ENCODE peak calls at places on chromosomes 13 and 19, in eight cellular contexts. U is heart left ventricle, X is sigmoid colon, O is esophagus squamous epithelium, N is tibial nerve, T is testis, E is upper lobe of left lung, V is Peyer's patch. Y is an unnamed sample. For H3K4me1, the result is how much of the 10 kb centered on the place peaks cover.

GRCh38 chr13:99307247-99307646 is at the start of gene GPR183:
- DNase-seq in U (no peak), X (no peak), O (no peak), N (no peak), T (no peak), E (no peak), V (no peak), Y (no peak)

GRCh38 chr13:35485451-35485850 is 9.0 kb upstream of the MAB21L1 start:
- DNase-seq in U (no peak), X (no peak), O (no peak), N (no peak), T (no peak), E (no peak), V (no peak), Y (no peak)

GRCh38 chr13:101649490-101650126 is 197.1 kb downstream of the ITGBL1 start:
- DNase-seq in U (no peak), X (no peak), O (no peak), N (no peak), T (no peak), E (no peak), V (no peak), Y (no peak)

GRCh38 chr13:87975035-87975434 is 303.9 kb downstream of the SLITRK5 start:
- DNase-seq in U (no peak), X (no peak), O (no peak), N (no peak), T (no peak), E (no peak), V (no peak), Y (no peak)

GRCh38 chr19:30649934-30650614 is 277.9 kb downstream of the ZNF536 start:
- DNase-seq in U (no peak), X (no peak), O (no peak), N (no peak), T (peak), E (no peak), V (no peak), Y (no peak)

GRCh38 chr13:24141333-24141910 is 19.1 kb upstream of the SPATA13 start:
- DNase-seq in U (no peak), X (no peak), O (no peak), N (no peak), T (no peak), E (no peak), V (no peak), Y (no peak)

GRCh38 chr13:23686948-23687347 is 116.7 kb downstream of the TNFRSF19 start:
- DNase-seq in U (no peak), X (no peak), O (no peak), N (no peak), T (no peak), E (no peak), V (no peak), Y (no peak)

GRCh38 chr19:4052993-4053422 is 13.7 kb downstream of the ZBTB7A start:
- DNase-seq in U (no peak), X (no peak), O (no peak), N (no peak), T (no peak), E (no peak), V (peak), Y (no peak)

GRCh38 chr13:74306496-74306895 is 172.3 kb upstream of the KLF12 start:
- DNase-seq in U (no peak), X (no peak), O (no peak), N (no peak), T (no peak), E (no peak), V (no peak), Y (no peak)

GRCh38 chr13:84607614-84608013 is 725.3 kb upstream of the SLITRK1 start:
- DNase-seq in U (no peak), X (no peak), O (no peak), N (no peak), T (peak), E (no peak), V (no peak), Y (no peak)

GRCh38 chr19:42140125-42140754 is 8.0 kb upstream of the POU2F2 start:
- DNase-seq in U (peak), X (no peak), O (no peak), N (no peak), T (peak), E (peak), V (peak), Y (no peak)

GRCh38 chr19:14035706-14036105 is 4.1 kb downstream of the IL27RA start:
- DNase-seq in U (no peak), X (no peak), O (no peak), N (no peak), T (no peak), E (no peak), V (no peak), Y (no peak)

GRCh38 chr13:113630296-113630695 is 27.7 kb downstream of the ATP4B start:
- DNase-seq in U (no peak), X (peak), O (no peak), N (no peak), T (no peak), E (no peak), V (no peak), Y (no peak)

GRCh38 chr19:39671739-39672363 is 16.1 kb downstream of the LGALS16 start:
- DNase-seq in U (no peak), X (no peak), O (no peak), N (no peak), T (peak), E (no peak), V (no peak), Y (peak)

GRCh38 chr19:42363614-42364346 is 26.3 kb downstream of the CNFN start:
- DNase-seq in U (no peak), X (no peak), O (no peak), N (no peak), T (no peak), E (no peak), V (peak), Y (no peak)

GRCh38 chr13:97282705-97283104 is 60.6 kb downstream of the MBNL2 start:
- DNase-seq in U (no peak), X (no peak), O (no peak), N (no peak), T (no peak), E (no peak), V (no peak), Y (no peak)

GRCh38 chr13:97286317-97287046 is 64.3 kb downstream of the MBNL2 start:
- DNase-seq in U (no peak), X (no peak), O (no peak), N (no peak), T (no peak), E (no peak), V (no peak), Y (no peak)

GRCh38 chr13:97285221-97285955 is 63.3 kb downstream of the MBNL2 start:
- DNase-seq in U (no peak), X (no peak), O (no peak), N (no peak), T (no peak), E (no peak), V (no peak), Y (no peak)

GRCh38 chr13:97284558-97284957 is 62.4 kb downstream of the MBNL2 start:
- DNase-seq in U (no peak), X (no peak), O (no peak), N (no peak), T (no peak), E (no peak), V (no peak), Y (no peak)

GRCh38 chr13:97283888-97284287 is 61.8 kb downstream of the MBNL2 start:
- DNase-seq in U (no peak), X (no peak), O (no peak), N (no peak), T (no peak), E (no peak), V (no peak), Y (no peak)
- H3K4me1 ChIP-seq in U (under half), X (half or more), O (under half), N (under half), T (under half), E (under half), V (under half), Y (half or more)

GRCh38 chr19:45494261-45494916 is 2.5 kb downstream of the RTN2 start:
- DNase-seq in U (no peak), X (no peak), O (no peak), N (no peak), T (no peak), E (no peak), V (no peak), Y (no peak)
- TF ChIP-seq POLR2A in U (no peak), X (no peak), O (no peak), N (no peak), T (no peak), E (no peak), V (no peak), Y (no peak)

DNA sequence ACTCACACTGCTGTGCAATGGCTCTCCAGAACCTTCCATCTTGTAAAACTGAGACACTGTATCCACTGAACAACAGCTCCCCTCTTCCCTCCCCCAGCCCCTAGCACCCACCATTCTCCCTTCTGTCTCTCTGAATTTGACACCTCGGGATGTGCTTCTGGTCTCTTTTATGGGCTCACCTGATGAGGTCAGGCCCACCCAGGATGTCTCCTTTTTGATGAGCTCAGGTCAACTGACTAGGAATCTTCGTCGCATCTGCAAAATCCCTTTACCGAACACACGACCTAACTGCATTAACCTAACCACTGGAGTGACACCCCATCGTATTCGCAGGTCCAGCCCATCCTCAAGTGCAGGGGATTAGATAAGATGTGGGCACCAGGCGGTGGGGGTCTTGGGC is 73.9 kb downstream of the GNG7 start:
- DNase-seq in U (no peak), X (no peak), O (no peak), N (no peak), T (no peak), E (no peak), V (no peak), Y (no peak)
- H3K4me1 ChIP-seq in U (under half), X (under half), O (under half), N (under half), T (under half), E (under half), V (under half), Y (under half)

DNA sequence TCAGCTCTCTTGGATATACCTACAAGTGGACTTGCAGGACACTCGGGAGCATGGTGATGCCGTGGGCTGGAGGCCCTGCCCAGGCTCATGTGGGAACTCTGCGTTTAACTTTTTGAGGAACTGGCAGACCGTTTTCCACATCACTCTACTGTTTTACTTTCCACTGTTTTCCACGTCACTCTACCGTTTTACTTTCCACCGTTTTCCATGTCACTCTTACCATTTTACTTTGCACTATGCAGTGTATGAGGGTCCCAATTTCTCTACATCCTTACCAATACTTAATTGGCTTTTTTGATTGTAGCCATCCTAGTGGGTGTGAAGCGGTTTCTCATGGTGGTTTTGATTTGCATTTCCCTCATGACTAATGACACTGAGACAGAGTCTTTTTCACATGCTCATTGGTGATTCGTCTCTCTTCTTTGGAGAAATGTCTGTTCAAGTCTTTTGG is 40.5 kb downstream of the GATAD2A start:
- DNase-seq in U (no peak), X (no peak), O (no peak), N (no peak), T (no peak), E (no peak), V (no peak), Y (no peak)
- TF ChIP-seq POLR2A in U (no peak), X (no peak), O (no peak), N (no peak), T (no peak), E (no peak), V (no peak), Y (no peak)